ENCODE peak calls at places on chromosomes 4 and X, in four cellular contexts. W, Q, I and N are unnamed samples. For H3K9me3, the result is how much of the 10 kb centered on the place peaks cover.

GRCh38 chr4:94804613-94805012 is 46.9 kb downstream of the BMPR1B start:
- DNase-seq in Q (no peak), I (no peak), W (no peak), N (no peak)

GRCh38 chrX:39946822-39947221 is 150.9 kb downstream of the BCOR start:
- DNase-seq in I (no peak), Q (no peak), W (no peak), N (no peak)

GRCh38 chr4:42609051-42609450 is 47.9 kb downstream of the ATP8A1 start:
- DNase-seq in W (no peak), I (no peak), Q (no peak), N (no peak)

GRCh38 chr4:88573995-88574394 is 18.3 kb upstream of the HERC3 start:
- DNase-seq in W (no peak), Q (no peak), I (no peak), N (no peak)

GRCh38 chrX:40778861-40779575 is 43.7 kb upstream of the MED14 start:
- DNase-seq in I (no peak), Q (no peak), W (no peak), N (no peak)

GRCh38 chr4:38872620-38873019 is 5.0 kb downstream of the FAM114A1 start:
- DNase-seq in Q (no peak), W (no peak), I (no peak), N (no peak)

GRCh38 chrX:30504309-30504708 is 73.3 kb downstream of the TASL start:
- DNase-seq in I (no peak), Q (peak), W (no peak), N (no peak)

GRCh38 chr4:68369474-68369805 is 19.6 kb upstream of the YTHDC1 start:
- DNase-seq in Q (no peak), W (no peak), I (no peak), N (no peak)

GRCh38 chr4:153433753-153434105 is 32.4 kb upstream of the TMEM131L start:
- DNase-seq in I (no peak), Q (no peak), W (no peak), N (no peak)

GRCh38 chr4:103498161-103499070 is 221.4 kb downstream of the TACR3 start:
- DNase-seq in W (no peak), Q (no peak), I (no peak), N (no peak)

GRCh38 chrX:153460826-153461225 is 9.6 kb downstream of the HAUS7 start:
- DNase-seq in Q (peak), W (peak), I (peak), N (peak)

GRCh38 chr4:66855956-66856355 is 689.3 kb downstream of the CENPC start:
- DNase-seq in Q (no peak), I (no peak), W (no peak), N (no peak)

GRCh38 chrX:107825698-107826285 is at the start of gene MID2:
- DNase-seq in W (peak), I (peak), Q (no peak), N (peak)

GRCh38 chr4:147786031-147786430 is 54.1 kb downstream of the ARHGAP10 start:
- DNase-seq in Q (no peak), W (peak), I (no peak), N (no peak)

GRCh38 chrX:153857348-153857903 is 27.1 kb upstream of the PDZD4 start:
- DNase-seq in Q (no peak), W (no peak), I (no peak), N (no peak)

GRCh38 chr4:124265701-124266100 is 446.8 kb downstream of the ANKRD50 start:
- DNase-seq in Q (no peak), I (no peak), W (no peak), N (no peak)

GRCh38 chr4:138499627-138500026 is 257.5 kb upstream of the SLC7A11 start:
- DNase-seq in I (no peak), W (no peak), Q (no peak), N (no peak)

GRCh38 chr4:116018831-116019230 is 905.4 kb upstream of the NDST4 start:
- DNase-seq in W (no peak), Q (no peak), I (no peak), N (no peak)

GRCh38 chr4:116016201-116016600 is 902.8 kb upstream of the NDST4 start:
- DNase-seq in W (no peak), I (no peak), Q (no peak), N (no peak)

GRCh38 chr4:116020141-116020722 is 906.8 kb upstream of the NDST4 start:
- DNase-seq in W (no peak), I (no peak), Q (peak), N (no peak)

GRCh38 chr4:116015549-116015948 is 902.1 kb upstream of the NDST4 start:
- DNase-seq in W (no peak), Q (no peak), I (no peak), N (no peak)

GRCh38 chr4:116015062-116015461 is 901.6 kb upstream of the NDST4 start:
- DNase-seq in Q (peak), W (no peak), I (no peak), N (no peak)
- H3K9me3 ChIP-seq in Q (under half), W (under half), I (under half), N (under half)

GRCh38 chr4:139691-140090 is 15.4 kb downstream of the ZNF718 start:
- DNase-seq in I (no peak), Q (no peak), W (no peak), N (no peak)

DNA sequence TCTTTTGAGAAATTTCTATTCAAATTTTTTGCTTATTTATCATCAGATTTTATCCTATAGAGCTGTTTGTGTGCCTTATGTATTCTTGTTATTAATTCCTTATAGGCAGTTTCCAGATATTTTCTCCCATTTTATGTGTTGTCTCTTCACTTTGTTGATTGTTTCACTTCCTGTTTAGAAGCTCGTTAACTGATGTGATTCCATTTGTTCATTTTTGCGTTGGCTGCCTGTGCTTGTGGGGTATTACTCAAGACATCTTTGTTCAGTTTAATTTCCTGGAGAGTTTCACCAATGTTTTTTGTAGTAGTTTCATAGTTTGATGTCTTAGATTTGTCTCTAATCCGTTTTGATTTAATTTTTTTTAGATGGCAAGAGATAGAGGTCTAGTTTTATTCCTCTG is 14.6 kb downstream of the ZNF718 start:
- DNase-seq in W (no peak), Q (no peak), I (no peak), N (no peak)
- H3K9me3 ChIP-seq in W (under half), Q (half or more), I (under half), N (under half)

GRCh38 chr4:174380699-174381098 is 97.0 kb downstream of the CEP44 start:
- DNase-seq in Q (no peak), W (no peak), I (no peak), N (no peak)
- H3K9me3 ChIP-seq in Q (under half), W (under half), I (under half), N (under half)

GRCh38 chrX:883588-883987 is 253.0 kb downstream of the SHOX start:
- DNase-seq in W (no peak), Q (no peak), I (no peak), N (no peak)
- H3K9me3 ChIP-seq in W (under half), Q (under half), I (under half), N (under half)

GRCh38 chrX:1274786-1275185 is 6.2 kb downstream of the CSF2RA start:
- DNase-seq in W (no peak), I (no peak), Q (peak), N (no peak)
- H3K9me3 ChIP-seq in W (under half), I (under half), Q (under half), N (under half)

GRCh38 chr4:29708473-29708872 is 1011.7 kb upstream of the PCDH7 start:
- DNase-seq in Q (no peak), I (no peak), W (no peak), N (no peak)
- H3K9me3 ChIP-seq in Q (under half), I (under half), W (under half), N (under half)

GRCh38 chr4:1399508-1400190 is 6.6 kb downstream of the NKX1-1 start:
- DNase-seq in Q (peak), I (peak), W (peak), N (no peak)
- H3K9me3 ChIP-seq in Q (under half), I (under half), W (under half), N (under half)

DNA sequence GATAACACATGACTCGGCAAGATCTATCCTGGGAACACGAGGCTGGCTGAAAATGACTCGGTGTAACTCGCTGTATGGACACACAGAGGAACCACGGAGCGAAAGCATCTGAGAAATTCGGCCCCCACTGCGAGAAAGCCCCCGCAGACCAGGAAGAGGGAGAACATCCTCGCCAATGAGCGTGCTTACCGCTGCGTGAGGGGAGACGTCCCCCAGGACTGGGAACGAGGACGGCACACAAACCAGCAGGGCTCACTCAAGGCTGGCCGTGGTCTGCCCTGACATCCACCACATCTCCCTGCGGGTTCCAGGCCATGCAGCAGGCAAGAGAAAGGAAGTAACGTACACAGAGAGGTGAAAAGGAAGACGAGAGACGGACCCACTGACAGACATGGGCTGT is 17.6 kb upstream of the GTPBP6 start:
- DNase-seq in Q (no peak), W (no peak), I (no peak), N (no peak)
- H3K9me3 ChIP-seq in Q (under half), W (under half), I (under half), N (under half)

DNA sequence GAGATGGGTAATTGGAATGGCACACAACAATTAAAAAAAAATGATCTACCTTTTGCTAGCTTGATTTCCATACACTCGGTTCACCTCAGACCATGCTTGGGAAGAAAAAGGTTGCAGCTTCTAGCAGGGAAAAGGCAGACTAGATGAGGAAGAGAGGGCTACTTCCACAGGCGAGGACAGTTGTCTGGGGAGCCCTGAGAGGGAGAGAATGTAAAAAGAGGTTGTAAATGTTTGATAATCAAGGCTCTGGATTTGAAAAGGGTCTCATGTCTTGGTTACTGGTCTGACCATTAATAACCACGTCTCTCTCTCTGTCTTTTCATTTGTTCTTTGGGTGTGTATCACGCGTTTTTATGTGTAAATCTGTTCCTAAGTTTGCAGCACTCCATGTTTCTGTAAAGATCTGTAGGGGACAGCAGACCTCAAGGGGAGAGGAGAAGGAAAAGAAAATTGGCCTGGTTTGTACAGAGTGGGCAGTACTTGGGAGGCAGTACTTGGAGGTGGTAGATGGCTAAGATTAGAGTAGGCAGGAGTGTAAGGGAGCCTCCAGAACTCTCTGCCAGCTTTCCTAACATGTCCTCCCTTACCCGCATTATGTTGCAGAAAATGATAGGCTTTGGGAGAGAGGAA is 750 bp downstream of the ARMCX5 start:
- DNase-seq in Q (no peak), I (no peak), W (no peak), N (no peak)
- H3K9me3 ChIP-seq in Q (under half), I (under half), W (under half), N (under half)